ENCODE peak calls at places on chromosomes 12 and 14, in five cellular contexts. U is lower leg skin; T is dorsolateral prefrontal cortex; P is CD8-positive, alpha-beta T cell; O is GM23338. H is an unnamed sample.

GRCh38 chr14:93047661-93048060 is 68.1 kb downstream of the ITPK1 start:
- DNase-seq in U (peak; percentile 68), T (no peak), P (no peak), O (no peak), H (no peak)

GRCh38 chr14:94876306-94876705 is 106.4 kb upstream of the GSC start:
- DNase-seq in U (no peak), T (no peak), P (no peak), O (no peak), H (no peak)

GRCh38 chr12:104691661-104692334 is 235.1 kb downstream of the CHST11 start:
- DNase-seq in U (no peak), T (no peak), P (no peak), O (no peak), H (no peak)

GRCh38 chr12:118330421-118331018 is 42.2 kb downstream of the TAOK3 start:
- DNase-seq in U (no peak), T (no peak), P (no peak), O (no peak), H (no peak)

GRCh38 chr14:67265131-67265530 is 23.9 kb downstream of the PALS1 start:
- DNase-seq in U (no peak), T (no peak), P (no peak), O (no peak), H (no peak)

GRCh38 chr12:92208613-92209121 is 63.0 kb upstream of the BTG1 start:
- DNase-seq in U (no peak), T (no peak), P (peak; percentile 30), O (no peak), H (peak; percentile 81)

GRCh38 chr12:131104464-131105350 is 151.0 kb downstream of the ADGRD1 start:
- DNase-seq in U (peak; percentile 80), T (peak; percentile 91), P (peak; percentile 79), O (peak; percentile 91), H (peak; percentile 72)

GRCh38 chr12:123269395-123269892 is 2.2 kb downstream of the CDK2AP1 start:
- DNase-seq in U (no peak), T (peak; percentile 87), P (peak; percentile 17), O (peak; percentile 90), H (no peak)

GRCh38 chr12:88650715-88651114 is 70.4 kb upstream of the KITLG start:
- DNase-seq in U (peak; percentile 19), T (no peak), P (no peak), O (no peak), H (peak; percentile 68)

GRCh38 chr12:47312794-47313426 is 233.2 kb upstream of the AMIGO2 start:
- DNase-seq in U (no peak), T (no peak), P (no peak), O (no peak), H (no peak)

GRCh38 chr12:47870175-47870781 is 34.5 kb downstream of the VDR start:
- DNase-seq in U (no peak), T (no peak), P (no peak), O (peak; percentile 75), H (peak; percentile 46)

GRCh38 chr12:96434107-96434506 is 33.9 kb upstream of the CDK17 start:
- DNase-seq in U (no peak), T (no peak), P (peak; percentile 72), O (no peak), H (no peak)

GRCh38 chr12:2957816-2958431 is 1.3 kb upstream of the TEAD4 start:
- DNase-seq in U (no peak), T (no peak), P (no peak), O (no peak), H (no peak)

GRCh38 chr14:51333901-51334432 is 93.9 kb downstream of the TMX1 start:
- DNase-seq in U (no peak), T (no peak), P (no peak), O (no peak), H (peak; percentile 16)

GRCh38 chr14:95531473-95531872 is 3.4 kb upstream of the GLRX5 start:
- DNase-seq in U (no peak), T (no peak), P (no peak), O (no peak), H (peak; percentile 72)

GRCh38 chr12:85405781-85406522 is 125.9 kb downstream of the ALX1 start:
- DNase-seq in U (no peak), T (no peak), P (no peak), O (no peak), H (peak; percentile 73)

GRCh38 chr12:45973526-45973925 is 16.8 kb downstream of the SCAF11 start:
- DNase-seq in U (no peak), T (no peak), P (no peak), O (no peak), H (no peak)

GRCh38 chr12:124734224-124734788 is 129.4 kb downstream of the SCARB1 start:
- DNase-seq in U (peak; percentile 54), T (no peak), P (no peak), O (peak; percentile 95), H (no peak)

GRCh38 chr12:98893126-98893525 is 248.0 kb downstream of the APAF1 start:
- DNase-seq in U (no peak), T (peak; percentile 21), P (no peak), O (no peak), H (no peak)

GRCh38 chr12:93094988-93095737 is 166.1 kb upstream of the EEA1 start:
- DNase-seq in U (no peak), T (no peak), P (no peak), O (no peak), H (no peak)

GRCh38 chr12:32995623-32996022 is 99.0 kb upstream of the PKP2 start:
- DNase-seq in U (no peak), T (no peak), P (no peak), O (no peak), H (no peak)

GRCh38 chr12:49048953-49049352 is 11.6 kb downstream of the KMT2D start:
- DNase-seq in U (no peak), T (no peak), P (no peak), O (no peak), H (no peak)

GRCh38 chr14:22026527-22026926 is 352.9 kb upstream of the OR4E1 start:
- DNase-seq in U (no peak), T (no peak), P (no peak), O (no peak), H (no peak)

DNA sequence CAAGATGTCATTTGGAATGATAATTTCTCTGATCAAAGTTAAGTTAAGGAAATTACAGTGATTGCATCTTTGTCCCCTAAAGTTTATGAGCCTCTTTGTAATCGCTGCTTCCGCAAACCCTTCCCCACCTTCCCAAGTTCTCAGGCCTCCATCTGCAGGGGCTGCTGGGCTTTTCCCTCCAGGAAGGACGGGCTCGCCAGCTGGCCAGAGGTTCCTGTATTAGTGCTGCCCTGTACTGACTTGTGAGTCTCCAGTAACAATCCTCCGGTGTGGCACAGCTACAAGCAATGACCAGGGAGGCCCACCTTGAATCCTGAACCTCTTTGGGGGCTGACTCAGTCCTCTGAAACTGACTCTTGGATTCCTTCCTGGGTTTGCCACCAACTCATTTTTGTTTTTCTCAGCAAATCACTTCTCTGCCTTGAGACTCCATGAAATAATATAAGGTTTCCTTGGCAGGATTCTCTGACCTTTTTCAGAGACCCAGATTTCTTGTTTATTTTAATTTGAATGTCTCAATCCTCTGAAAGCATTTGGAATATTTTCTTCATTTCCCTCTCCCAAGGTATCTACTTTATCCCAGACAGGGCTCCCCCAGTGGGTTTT is 398.7 kb downstream of the ZFP36L1 start:
- DNase-seq in U (no peak), T (no peak), P (no peak), O (no peak), H (no peak)
- TF ChIP-seq CTCF in U (no peak), T (no peak), P (no peak), O (no peak), H (no peak)

GRCh38 chr12:57496822-57497221 is 9.0 kb downstream of the MARS1 start:
- DNase-seq in U (no peak), T (no peak), P (no peak), O (no peak), H (no peak)

GRCh38 chr12:57498571-57498970 is 10.7 kb downstream of the MARS1 start:
- DNase-seq in U (no peak), T (no peak), P (no peak), O (no peak), H (no peak)

GRCh38 chr12:57497223-57498142 is 9.6 kb downstream of the MARS1 start:
- DNase-seq in U (no peak), T (no peak), P (no peak), O (no peak), H (no peak)

GRCh38 chr12:57500213-57500612 is 12.3 kb downstream of the MARS1 start:
- DNase-seq in U (no peak), T (no peak), P (no peak), O (no peak), H (no peak)

DNA sequence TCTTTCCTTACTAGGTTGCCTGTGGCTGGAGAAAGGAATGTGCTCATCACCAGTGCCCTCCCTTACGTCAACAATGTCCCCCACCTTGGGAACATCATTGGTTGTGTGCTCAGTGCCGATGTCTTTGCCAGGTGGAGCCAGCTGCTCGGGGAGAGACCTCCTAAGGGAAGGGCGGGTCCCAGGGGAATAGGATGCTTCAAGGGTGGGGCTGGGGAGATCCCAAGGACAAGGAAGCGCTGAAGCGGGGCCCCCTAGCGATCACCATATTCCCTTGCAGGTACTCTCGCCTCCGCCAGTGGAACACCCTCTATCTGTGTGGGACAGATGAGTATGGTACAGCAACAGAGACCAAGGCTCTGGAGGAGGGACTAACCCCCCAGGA is 10.3 kb downstream of the MARS1 start:
- DNase-seq in U (no peak), T (no peak), P (no peak), O (peak; percentile 68), H (no peak)
- TF ChIP-seq CTCF in U (no peak), T (no peak), P (no peak), O (peak; percentile 51), H (no peak)

GRCh38 chr12:78120866-78121590 is 290.3 kb downstream of the NAV3 start:
- DNase-seq in U (no peak), T (no peak), P (no peak), O (no peak), H (peak; percentile 51)

GRCh38 chr12:78119351-78119918 is 288.7 kb downstream of the NAV3 start:
- DNase-seq in U (peak; percentile 39), T (no peak), P (no peak), O (no peak), H (no peak)

GRCh38 chr12:78115889-78116288 is 285.2 kb downstream of the NAV3 start:
- DNase-seq in U (no peak), T (no peak), P (no peak), O (no peak), H (no peak)

GRCh38 chr12:78118486-78118885 is 287.8 kb downstream of the NAV3 start:
- DNase-seq in U (no peak), T (no peak), P (no peak), O (no peak), H (no peak)

DNA sequence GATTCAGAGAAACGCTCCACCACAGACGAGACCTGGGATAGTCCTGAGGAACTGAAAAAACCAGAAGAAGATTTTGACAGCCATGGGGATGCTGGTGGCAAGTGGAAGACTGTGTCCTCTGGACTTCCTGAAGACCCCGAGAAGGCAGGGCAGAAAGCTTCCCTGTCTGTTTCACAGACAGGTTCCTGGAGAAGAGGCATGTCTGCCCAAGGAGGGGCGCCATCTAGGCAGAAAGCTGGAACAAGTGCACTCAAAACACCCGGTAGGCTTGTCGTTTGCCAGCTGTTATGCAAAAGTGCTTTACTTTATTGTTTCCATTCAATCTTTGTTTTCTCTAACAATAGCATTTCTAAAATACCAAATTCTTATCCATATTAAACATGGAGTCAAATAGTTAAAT is 287.3 kb downstream of the NAV3 start:
- DNase-seq in U (no peak), T (no peak), P (no peak), O (peak; percentile 73), H (no peak)
- TF ChIP-seq CTCF in U (no peak), T (no peak), P (no peak), O (peak; percentile 73), H (no peak)

DNA sequence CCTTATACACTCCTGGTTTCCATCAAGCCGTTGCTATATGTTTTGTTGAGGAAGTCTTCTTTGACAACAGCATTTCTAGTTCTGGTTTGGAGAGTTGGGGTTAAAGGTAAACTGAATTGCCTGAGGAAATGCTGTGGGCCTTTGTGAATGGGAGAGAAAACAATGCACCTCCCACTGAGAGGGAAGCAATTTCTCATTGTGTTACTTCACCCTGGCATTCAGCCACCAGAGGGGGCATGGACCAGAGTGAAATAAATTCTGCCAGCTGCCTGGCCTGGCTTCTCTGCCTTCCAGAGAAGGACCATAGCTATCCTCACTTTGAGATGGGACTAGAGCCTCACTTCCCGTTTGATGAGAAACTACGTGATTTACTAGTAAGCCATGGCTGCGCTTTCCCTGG is 475.3 kb downstream of the EGLN3 start:
- DNase-seq in U (no peak), T (peak; percentile 55), P (no peak), O (peak; percentile 96), H (peak; percentile 81)
- TF ChIP-seq CTCF in U (no peak), T (peak; percentile 35), P (no peak), O (peak; percentile 56), H (peak; percentile 37)

H was measured in MCF 10A.